ENCODE peak calls at places on chromosome 7, in seven cellular contexts. One of them, this sample, is unnamed.

GRCh38 chr7:2420216-2420933 is 17.0 kb downstream of the CHST12 start:
- DNase-seq in H9: no peak
- DNase-seq in H1: no peak
- DNase-seq in trophoblast cell: no peak
- DNase-seq in IMR-90: no peak
- DNase-seq in mesenchymal stem cell: no peak
- DNase-seq in mesendoderm: no peak
- DNase-seq in this sample: no peak

GRCh38 chr7:7190142-7190541 is 7.8 kb downstream of the C1GALT1 start:
- DNase-seq in H9: no peak
- DNase-seq in IMR-90: peak; percentile 74
- DNase-seq in mesenchymal stem cell: peak; percentile 78
- DNase-seq in trophoblast cell: no peak
- DNase-seq in mesendoderm: peak; percentile 93
- DNase-seq in H1: no peak
- DNase-seq in this sample: no peak

GRCh38 chr7:116633131-116633988 is 38.6 kb upstream of the MET start:
- DNase-seq in trophoblast cell: peak; percentile 70
- DNase-seq in IMR-90: no peak
- DNase-seq in mesendoderm: no peak
- DNase-seq in H9: no peak
- DNase-seq in H1: no peak
- DNase-seq in mesenchymal stem cell: peak; percentile 14
- DNase-seq in this sample: no peak

GRCh38 chr7:102967798-102968197 is 55.0 kb downstream of the LRRC17 start:
- DNase-seq in H9: no peak
- DNase-seq in H1: no peak
- DNase-seq in trophoblast cell: no peak
- DNase-seq in mesenchymal stem cell: peak; percentile 65
- DNase-seq in mesendoderm: peak; percentile 41
- DNase-seq in IMR-90: peak; percentile 77
- DNase-seq in this sample: no peak

GRCh38 chr7:42186181-42186580 is 50.8 kb downstream of the GLI3 start:
- DNase-seq in H9: peak; percentile 51
- DNase-seq in H1: peak; percentile 69
- DNase-seq in IMR-90: no peak
- DNase-seq in trophoblast cell: peak; percentile 78
- DNase-seq in mesenchymal stem cell: no peak
- DNase-seq in mesendoderm: peak; percentile 50
- DNase-seq in this sample: no peak

GRCh38 chr7:5222861-5223411 is 32.9 kb downstream of the WIPI2 start:
- DNase-seq in IMR-90: no peak
- DNase-seq in mesendoderm: no peak
- DNase-seq in H1: no peak
- DNase-seq in H9: no peak
- DNase-seq in trophoblast cell: peak; percentile 11
- DNase-seq in mesenchymal stem cell: no peak
- DNase-seq in this sample: no peak

GRCh38 chr7:18018296-18019205 is 9.1 kb downstream of the PRPS1L1 start:
- DNase-seq in H1: no peak
- DNase-seq in mesendoderm: no peak
- DNase-seq in mesenchymal stem cell: peak; percentile 55
- DNase-seq in IMR-90: no peak
- DNase-seq in H9: no peak
- DNase-seq in trophoblast cell: no peak
- DNase-seq in this sample: no peak

GRCh38 chr7:7369134-7369533 is 166.5 kb downstream of the COL28A1 start:
- DNase-seq in mesenchymal stem cell: no peak
- DNase-seq in trophoblast cell: no peak
- DNase-seq in IMR-90: no peak
- DNase-seq in H1: no peak
- DNase-seq in mesendoderm: no peak
- DNase-seq in H9: no peak
- DNase-seq in this sample: no peak

GRCh38 chr7:92749327-92749730 is 87.0 kb downstream of the CDK6 start:
- DNase-seq in trophoblast cell: no peak
- DNase-seq in mesenchymal stem cell: peak; percentile 71
- DNase-seq in H9: no peak
- DNase-seq in H1: no peak
- DNase-seq in mesendoderm: no peak
- DNase-seq in IMR-90: peak; percentile 64
- DNase-seq in this sample: no peak

GRCh38 chr7:44448456-44448855 is 42.0 kb downstream of the NUDCD3 start:
- DNase-seq in H1: no peak
- DNase-seq in H9: no peak
- DNase-seq in IMR-90: peak; percentile 53
- DNase-seq in mesenchymal stem cell: no peak
- DNase-seq in trophoblast cell: no peak
- DNase-seq in mesendoderm: no peak
- DNase-seq in this sample: no peak

GRCh38 chr7:27898735-27899134 is 158.8 kb downstream of the TAX1BP1 start:
- DNase-seq in mesendoderm: no peak
- DNase-seq in trophoblast cell: no peak
- DNase-seq in IMR-90: no peak
- DNase-seq in H1: no peak
- DNase-seq in mesenchymal stem cell: no peak
- DNase-seq in H9: no peak
- DNase-seq in this sample: no peak

GRCh38 chr7:133139350-133139749 is 57.5 kb upstream of the CHCHD3 start:
- DNase-seq in H1: peak; percentile 81
- DNase-seq in IMR-90: peak; percentile 49
- DNase-seq in mesenchymal stem cell: peak; percentile 37
- DNase-seq in H9: peak; percentile 81
- DNase-seq in mesendoderm: peak; percentile 89
- DNase-seq in trophoblast cell: peak; percentile 40
- DNase-seq in this sample: peak; percentile 40

GRCh38 chr7:139108256-139109187 is 998 bp downstream of the ZC3HAV1 start:
- DNase-seq in IMR-90: peak; percentile 4
- DNase-seq in mesenchymal stem cell: peak; percentile 60
- DNase-seq in H1: peak; percentile 76
- DNase-seq in mesendoderm: peak; percentile 68
- DNase-seq in H9: peak; percentile 58
- DNase-seq in trophoblast cell: peak; percentile 61
- DNase-seq in this sample: peak; percentile 15

GRCh38 chr7:16739863-16740622 is 13.5 kb upstream of the TSPAN13 start:
- DNase-seq in mesenchymal stem cell: peak; percentile 98
- DNase-seq in trophoblast cell: peak; percentile 16
- DNase-seq in mesendoderm: peak; percentile 19
- DNase-seq in IMR-90: peak; percentile 98
- DNase-seq in H1: no peak
- DNase-seq in H9: no peak
- DNase-seq in this sample: no peak

GRCh38 chr7:151346180-151346769 is 4.7 kb downstream of the NUB1 start:
- DNase-seq in IMR-90: no peak
- DNase-seq in H1: no peak
- DNase-seq in trophoblast cell: no peak
- DNase-seq in mesendoderm: no peak
- DNase-seq in H9: no peak
- DNase-seq in mesenchymal stem cell: peak; percentile 23
- DNase-seq in this sample: no peak

GRCh38 chr7:25788961-25789620 is 362.9 kb upstream of the NFE2L3 start:
- DNase-seq in IMR-90: no peak
- DNase-seq in H1: no peak
- DNase-seq in mesenchymal stem cell: no peak
- DNase-seq in mesendoderm: no peak
- DNase-seq in H9: no peak
- DNase-seq in trophoblast cell: no peak
- DNase-seq in this sample: no peak

GRCh38 chr7:19982841-19983835 is 209.7 kb upstream of the TMEM196 start:
- DNase-seq in H1: peak; percentile 65
- DNase-seq in mesenchymal stem cell: peak; percentile 78
- DNase-seq in mesendoderm: peak; percentile 92
- DNase-seq in H9: peak; percentile 69
- DNase-seq in trophoblast cell: peak; percentile 6
- DNase-seq in IMR-90: peak; percentile 77
- DNase-seq in this sample: peak; percentile 23

GRCh38 chr7:91940171-91940570 is 491 bp upstream of the AKAP9 start:
- DNase-seq in mesenchymal stem cell: peak; percentile 39
- DNase-seq in trophoblast cell: peak; percentile 36
- DNase-seq in H9: peak; percentile 41
- DNase-seq in IMR-90: no peak
- DNase-seq in H1: peak; percentile 49
- DNase-seq in mesendoderm: peak; percentile 72
- DNase-seq in this sample: peak; percentile 18

GRCh38 chr7:103573479-103574058 is 127.6 kb upstream of the SLC26A5 start:
- DNase-seq in trophoblast cell: peak; percentile 71
- DNase-seq in H9: no peak
- DNase-seq in mesendoderm: peak; percentile 45
- DNase-seq in mesenchymal stem cell: peak; percentile 41
- DNase-seq in IMR-90: peak; percentile 59
- DNase-seq in H1: no peak
- DNase-seq in this sample: peak; percentile 39

GRCh38 chr7:132367795-132368194 is 208.5 kb downstream of the PLXNA4 start:
- DNase-seq in mesendoderm: no peak
- DNase-seq in mesenchymal stem cell: no peak
- DNase-seq in trophoblast cell: no peak
- DNase-seq in H9: no peak
- DNase-seq in IMR-90: no peak
- DNase-seq in H1: no peak
- DNase-seq in this sample: no peak

GRCh38 chr7:2635810-2636701 is 4.3 kb downstream of the TTYH3 start:
- DNase-seq in IMR-90: no peak
- DNase-seq in mesendoderm: no peak
- DNase-seq in H1: no peak
- DNase-seq in H9: no peak
- DNase-seq in trophoblast cell: peak; percentile 14
- DNase-seq in mesenchymal stem cell: peak; percentile 57
- DNase-seq in this sample: no peak

GRCh38 chr7:35749548-35749947 is 51.3 kb upstream of the SEPTIN7 start:
- DNase-seq in H9: no peak
- DNase-seq in mesendoderm: no peak
- DNase-seq in H1: no peak
- DNase-seq in IMR-90: peak; percentile 23
- DNase-seq in mesenchymal stem cell: peak; percentile 65
- DNase-seq in trophoblast cell: peak; percentile 51
- DNase-seq in this sample: no peak

GRCh38 chr7:94324380-94325120 is 70.1 kb upstream of the COL1A2 start:
- DNase-seq in trophoblast cell: no peak
- DNase-seq in mesenchymal stem cell: no peak
- DNase-seq in IMR-90: peak; percentile 53
- DNase-seq in mesendoderm: no peak
- DNase-seq in H1: no peak
- DNase-seq in H9: no peak
- DNase-seq in this sample: no peak

GRCh38 chr7:7201583-7202374 is 19.4 kb downstream of the C1GALT1 start:
- DNase-seq in H9: peak; percentile 77
- DNase-seq in IMR-90: no peak
- DNase-seq in trophoblast cell: peak; percentile 72
- DNase-seq in mesendoderm: peak; percentile 93
- DNase-seq in H1: peak; percentile 59
- DNase-seq in mesenchymal stem cell: no peak
- DNase-seq in this sample: no peak

GRCh38 chr7:994592-995308 is 11.8 kb downstream of the CYP2W1 start:
- DNase-seq in H1: no peak
- DNase-seq in mesendoderm: no peak
- DNase-seq in trophoblast cell: no peak
- DNase-seq in IMR-90: no peak
- DNase-seq in mesenchymal stem cell: no peak
- DNase-seq in H9: no peak
- DNase-seq in this sample: no peak

GRCh38 chr7:87574630-87575029 is 26.1 kb downstream of the ABCB1 start:
- DNase-seq in mesendoderm: no peak
- DNase-seq in IMR-90: peak; percentile 86
- DNase-seq in H1: no peak
- DNase-seq in trophoblast cell: peak; percentile 62
- DNase-seq in H9: no peak
- DNase-seq in mesenchymal stem cell: peak; percentile 51
- DNase-seq in this sample: no peak

GRCh38 chr7:158495780-158496179 is 91.8 kb downstream of the PTPRN2 start:
- DNase-seq in trophoblast cell: peak; percentile 7
- DNase-seq in H1: peak; percentile 69
- DNase-seq in mesenchymal stem cell: no peak
- DNase-seq in mesendoderm: peak; percentile 71
- DNase-seq in H9: peak; percentile 84
- DNase-seq in IMR-90: no peak
- DNase-seq in this sample: peak; percentile 21

GRCh38 chr7:155000795-155001194 is 2.1 kb downstream of the PAXIP1 start:
- DNase-seq in IMR-90: no peak
- DNase-seq in H1: no peak
- DNase-seq in mesendoderm: no peak
- DNase-seq in H9: no peak
- DNase-seq in trophoblast cell: no peak
- DNase-seq in mesenchymal stem cell: no peak
- DNase-seq in this sample: no peak

GRCh38 chr7:4144801-4145470 is 537.2 kb upstream of the FOXK1 start:
- DNase-seq in mesendoderm: peak; percentile 46
- DNase-seq in H1: peak; percentile 68
- DNase-seq in IMR-90: peak; percentile 28
- DNase-seq in H9: peak; percentile 61
- DNase-seq in trophoblast cell: no peak
- DNase-seq in mesenchymal stem cell: peak; percentile 18
- DNase-seq in this sample: peak; percentile 57

DNA sequence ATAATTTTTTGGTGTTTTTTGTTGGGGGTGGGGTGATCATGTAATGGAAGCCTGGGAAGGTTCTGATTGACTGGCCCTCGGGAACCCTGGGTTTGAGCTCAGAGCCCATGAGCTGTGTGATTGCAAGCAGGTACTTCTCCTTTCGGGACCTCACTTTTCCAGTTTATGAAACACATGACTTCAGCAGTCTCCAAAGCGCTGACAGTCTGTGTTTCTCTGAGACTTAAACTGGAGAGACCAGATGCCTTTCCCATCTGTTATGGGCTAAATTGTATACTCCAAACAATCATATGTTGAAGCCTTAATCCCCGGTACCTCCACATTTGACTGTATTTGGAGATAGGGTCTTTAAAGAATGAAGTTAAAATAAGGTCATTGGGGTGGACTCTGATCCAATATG is 493.6 kb downstream of the GALNT17 start:
- DNase-seq in H1: no peak
- DNase-seq in mesenchymal stem cell: no peak
- DNase-seq in IMR-90: no peak
- DNase-seq in mesendoderm: no peak
- DNase-seq in H9: no peak
- DNase-seq in trophoblast cell: no peak
- DNase-seq in this sample: no peak
- H3K23ac ChIP-seq in H1: no peak overlapping the region
- H3K23ac ChIP-seq in mesenchymal stem cell: no peak overlapping the region
- H3K23ac ChIP-seq in IMR-90: no peak overlapping the region
- H3K23ac ChIP-seq in mesendoderm: no peak overlapping the region
- H3K23ac ChIP-seq in H9: no peak overlapping the region
- H3K23ac ChIP-seq in trophoblast cell: no peak overlapping the region
- H3K23ac ChIP-seq in this sample: no peak overlapping the region

GRCh38 chr7:13132314-13132713 is 444.9 kb downstream of the ARL4A start:
- DNase-seq in H1: no peak
- DNase-seq in H9: no peak
- DNase-seq in mesendoderm: no peak
- DNase-seq in mesenchymal stem cell: no peak
- DNase-seq in trophoblast cell: no peak
- DNase-seq in IMR-90: no peak
- DNase-seq in this sample: no peak
- H3K18ac ChIP-seq in H1: no peak overlapping the region
- H3K18ac ChIP-seq in H9: no peak overlapping the region
- H3K18ac ChIP-seq in mesendoderm: no peak overlapping the region
- H3K18ac ChIP-seq in mesenchymal stem cell: no peak overlapping the region
- H3K18ac ChIP-seq in trophoblast cell: no peak overlapping the region
- H3K18ac ChIP-seq in IMR-90: no peak overlapping the region
- H3K18ac ChIP-seq in this sample: no peak overlapping the region

GRCh38 chr7:85177316-85177715 is 9.5 kb downstream of the SEMA3D start:
- DNase-seq in H9: no peak
- DNase-seq in trophoblast cell: no peak
- DNase-seq in mesenchymal stem cell: no peak
- DNase-seq in H1: no peak
- DNase-seq in mesendoderm: no peak
- DNase-seq in IMR-90: no peak
- DNase-seq in this sample: no peak
- H3K23ac ChIP-seq in H9: no peak overlapping the region
- H3K23ac ChIP-seq in trophoblast cell: no peak overlapping the region
- H3K23ac ChIP-seq in mesenchymal stem cell: no peak overlapping the region
- H3K23ac ChIP-seq in H1: no peak overlapping the region
- H3K23ac ChIP-seq in mesendoderm: no peak overlapping the region
- H3K23ac ChIP-seq in IMR-90: no peak overlapping the region
- H3K23ac ChIP-seq in this sample: no peak overlapping the region

GRCh38 chr7:15581352-15581951 is 19.6 kb upstream of the AGMO start:
- DNase-seq in mesenchymal stem cell: peak; percentile 87
- DNase-seq in H9: no peak
- DNase-seq in mesendoderm: no peak
- DNase-seq in IMR-90: no peak
- DNase-seq in trophoblast cell: no peak
- DNase-seq in H1: no peak
- DNase-seq in this sample: no peak
- H3K18ac ChIP-seq in mesenchymal stem cell: no peak overlapping the region
- H3K18ac ChIP-seq in H9: no peak overlapping the region
- H3K18ac ChIP-seq in mesendoderm: no peak overlapping the region
- H3K18ac ChIP-seq in IMR-90: no peak overlapping the region
- H3K18ac ChIP-seq in trophoblast cell: no peak overlapping the region
- H3K18ac ChIP-seq in H1: no peak overlapping the region
- H3K18ac ChIP-seq in this sample: no peak overlapping the region

This sample was measured in neuronal stem cell.